ENCODE peak calls at places on chromosomes 6 and 20, in four cellular contexts. W is HepG2, B is H1, E is GM12878. K is an unnamed sample.

GRCh38 chr6:35035481-35036030 is 105.6 kb downstream of the TCP11 start:
- DNase-seq in W (no peak), B (no peak), E (no peak), K (no peak)

GRCh38 chr6:65852369-65852852 is 145.4 kb upstream of the EYS start:
- DNase-seq in W (no peak), B (no peak), E (no peak), K (no peak)

GRCh38 chr20:37417146-37417856 is 71.4 kb downstream of the SRC start:
- DNase-seq in W (no peak), B (no peak), E (no peak), K (no peak)

GRCh38 chr6:36129889-36130671 is at the start of gene MAPK13:
- DNase-seq in W (peak), B (peak), E (no peak), K (no peak)

GRCh38 chr20:56676001-56676400 is 46.9 kb downstream of the TFAP2C start:
- DNase-seq in W (no peak), B (no peak), E (no peak), K (no peak)

GRCh38 chr6:28597924-28598323 is 72.2 kb downstream of the GPX5 start:
- DNase-seq in W (peak), B (no peak), E (no peak), K (no peak)

GRCh38 chr6:84516151-84516550 is 248.2 kb downstream of the TBX18 start:
- DNase-seq in W (no peak), B (no peak), E (no peak), K (no peak)

GRCh38 chr6:63565727-63566625 is 6.3 kb upstream of the LOC128125822 start:
- DNase-seq in W (no peak), B (no peak), E (no peak), K (no peak)

GRCh38 chr20:32522775-32523612 is 62.1 kb downstream of the NOL4L start:
- DNase-seq in W (peak), B (no peak), E (no peak), K (no peak)

GRCh38 chr6:84547341-84547794 is 217.0 kb downstream of the TBX18 start:
- DNase-seq in W (no peak), B (no peak), E (peak), K (no peak)

GRCh38 chr20:1872456-1873183 is 22.6 kb upstream of the SIRPA start:
- DNase-seq in W (no peak), B (no peak), E (no peak), K (no peak)

GRCh38 chr20:41174782-41175181 is 37.4 kb downstream of the PLCG1 start:
- DNase-seq in W (no peak), B (no peak), E (no peak), K (no peak)

GRCh38 chr6:99348823-99349619 is 453 bp downstream of the FAXC start:
- DNase-seq in W (no peak), B (peak), E (no peak), K (no peak)

GRCh38 chr20:13552061-13552460 is 86.7 kb downstream of the TASP1 start:
- DNase-seq in W (no peak), B (no peak), E (no peak), K (no peak)

GRCh38 chr6:134979142-134979541 is 29.2 kb upstream of the ALDH8A1 start:
- DNase-seq in W (no peak), B (no peak), E (peak), K (no peak)

GRCh38 chr6:129793447-129793846 is 67.7 kb downstream of the TMEM244 start:
- DNase-seq in W (no peak), B (no peak), E (no peak), K (no peak)

GRCh38 chr6:143260857-143261256 is 189.6 kb downstream of the ADAT2 start:
- DNase-seq in W (no peak), B (no peak), E (no peak), K (no peak)

GRCh38 chr6:164106345-164106769 is 691.8 kb downstream of the QKI start:
- DNase-seq in W (peak), B (peak), E (no peak), K (no peak)

GRCh38 chr6:139655783-139656705 is 281.6 kb upstream of the CITED2 start:
- DNase-seq in W (peak), B (no peak), E (no peak), K (no peak)

GRCh38 chr6:28789553-28790083 is 134.2 kb downstream of the TRIM27 start:
- DNase-seq in W (peak), B (peak), E (no peak), K (no peak)

GRCh38 chr20:58569211-58570125 is 54.3 kb upstream of the APCDD1L start:
- DNase-seq in W (no peak), B (no peak), E (no peak), K (no peak)

GRCh38 chr6:87172292-87172691 is 16.9 kb downstream of the ZNF292 start:
- DNase-seq in W (no peak), B (no peak), E (no peak), K (no peak)

GRCh38 chr6:78942451-78942850 is 75.1 kb downstream of the IRAK1BP1 start:
- DNase-seq in W (no peak), B (no peak), E (no peak), K (no peak)

GRCh38 chr6:43454290-43455033 is 886 bp downstream of the DLK2 start:
- DNase-seq in W (peak), B (peak), E (no peak), K (peak)

GRCh38 chr20:5401277-5401676 is 84.5 kb upstream of the PROKR2 start:
- DNase-seq in W (no peak), B (no peak), E (no peak), K (no peak)

GRCh38 chr20:51494241-51495110 is 48.0 kb downstream of the NFATC2 start:
- DNase-seq in W (no peak), B (no peak), E (no peak), K (no peak)

GRCh38 chr6:23465912-23466311 is 660.1 kb upstream of the NRSN1 start:
- DNase-seq in W (no peak), B (no peak), E (no peak), K (no peak)

GRCh38 chr20:62003567-62004405 is 61.9 kb downstream of the TAF4 start:
- DNase-seq in W (no peak), B (no peak), E (no peak), K (no peak)

GRCh38 chr6:33787336-33787953 is 1.5 kb downstream of the LEMD2 start:
- DNase-seq in W (no peak), B (no peak), E (no peak), K (no peak)

GRCh38 chr20:4027590-4028265 is 12.4 kb upstream of the RNF24 start:
- DNase-seq in W (no peak), B (peak), E (no peak), K (no peak)

GRCh38 chr6:67496191-67496590 is 1138.9 kb upstream of the ADGRB3 start:
- DNase-seq in W (no peak), B (no peak), E (no peak), K (no peak)

GRCh38 chr6:37155394-37156312 is 14.3 kb upstream of the PIM1 start:
- DNase-seq in W (no peak), B (no peak), E (peak), K (no peak)

DNA sequence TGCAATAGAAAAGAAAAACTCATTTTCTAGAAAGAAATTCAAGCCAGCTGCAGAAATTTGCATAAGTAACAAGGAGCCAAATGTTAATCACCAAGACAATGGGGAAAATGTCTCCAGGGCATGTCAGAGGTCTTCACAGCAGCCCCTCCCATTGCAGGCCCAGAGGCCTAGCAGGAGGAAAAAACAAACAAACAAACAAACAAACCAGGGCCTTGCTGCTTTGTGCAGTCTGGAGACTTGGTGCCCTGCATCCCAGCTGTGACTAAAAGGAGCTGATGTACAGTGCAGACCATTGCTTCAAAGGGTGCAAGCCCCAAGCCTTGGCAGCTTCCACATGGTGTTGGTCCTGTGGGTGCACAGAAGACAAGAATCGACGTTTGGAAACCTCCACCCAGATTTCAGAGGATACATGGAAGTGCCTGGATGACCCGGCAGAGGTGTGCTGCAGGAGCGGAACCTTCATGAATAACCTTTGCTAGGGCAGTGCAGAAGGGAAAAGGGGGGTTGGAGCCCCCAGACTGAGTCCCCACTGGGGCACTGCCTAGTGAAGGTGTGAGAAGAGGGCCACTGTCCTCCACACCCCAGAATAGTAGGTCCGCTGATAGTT is 110.9 kb upstream of the AKAP12 start:
- DNase-seq in W (no peak), B (no peak), E (no peak), K (no peak)
- TF ChIP-seq SUZ12 in W (no peak), B (no peak), E (no peak), K (no peak)

GRCh38 chr6:152596706-152597105 is 40.5 kb downstream of the SYNE1 start:
- DNase-seq in W (no peak), B (no peak), E (no peak), K (no peak)

GRCh38 chr6:152595507-152595906 is 41.7 kb downstream of the SYNE1 start:
- DNase-seq in W (peak), B (no peak), E (no peak), K (no peak)

GRCh38 chr6:152598421-152598820 is 38.7 kb downstream of the SYNE1 start:
- DNase-seq in W (no peak), B (no peak), E (no peak), K (no peak)

GRCh38 chr6:152600022-152600421 is 37.1 kb downstream of the SYNE1 start:
- DNase-seq in W (no peak), B (no peak), E (no peak), K (no peak)

GRCh38 chr6:152598858-152599537 is 38.2 kb downstream of the SYNE1 start:
- DNase-seq in W (no peak), B (no peak), E (no peak), K (no peak)
- TF ChIP-seq YY1 in W (no peak), B (no peak), E (no peak), K (no peak)

GRCh38 chr6:4297348-4297747 is 162.0 kb upstream of the ECI2 start:
- DNase-seq in W (no peak), B (no peak), E (no peak), K (no peak)
- TF ChIP-seq SUZ12 in W (no peak), B (no peak), E (no peak), K (no peak)

GRCh38 chr20:63964412-63964811 is 5.3 kb downstream of the ZNF512B start:
- DNase-seq in W (no peak), B (no peak), E (no peak), K (no peak)

GRCh38 chr20:63968136-63968927 is 1.4 kb downstream of the ZNF512B start:
- DNase-seq in W (no peak), B (no peak), E (no peak), K (no peak)

GRCh38 chr20:63967330-63968135 is 2.2 kb downstream of the ZNF512B start:
- DNase-seq in W (no peak), B (no peak), E (no peak), K (no peak)

GRCh38 chr20:63966944-63967322 is 2.8 kb downstream of the ZNF512B start:
- DNase-seq in W (no peak), B (no peak), E (no peak), K (no peak)

DNA sequence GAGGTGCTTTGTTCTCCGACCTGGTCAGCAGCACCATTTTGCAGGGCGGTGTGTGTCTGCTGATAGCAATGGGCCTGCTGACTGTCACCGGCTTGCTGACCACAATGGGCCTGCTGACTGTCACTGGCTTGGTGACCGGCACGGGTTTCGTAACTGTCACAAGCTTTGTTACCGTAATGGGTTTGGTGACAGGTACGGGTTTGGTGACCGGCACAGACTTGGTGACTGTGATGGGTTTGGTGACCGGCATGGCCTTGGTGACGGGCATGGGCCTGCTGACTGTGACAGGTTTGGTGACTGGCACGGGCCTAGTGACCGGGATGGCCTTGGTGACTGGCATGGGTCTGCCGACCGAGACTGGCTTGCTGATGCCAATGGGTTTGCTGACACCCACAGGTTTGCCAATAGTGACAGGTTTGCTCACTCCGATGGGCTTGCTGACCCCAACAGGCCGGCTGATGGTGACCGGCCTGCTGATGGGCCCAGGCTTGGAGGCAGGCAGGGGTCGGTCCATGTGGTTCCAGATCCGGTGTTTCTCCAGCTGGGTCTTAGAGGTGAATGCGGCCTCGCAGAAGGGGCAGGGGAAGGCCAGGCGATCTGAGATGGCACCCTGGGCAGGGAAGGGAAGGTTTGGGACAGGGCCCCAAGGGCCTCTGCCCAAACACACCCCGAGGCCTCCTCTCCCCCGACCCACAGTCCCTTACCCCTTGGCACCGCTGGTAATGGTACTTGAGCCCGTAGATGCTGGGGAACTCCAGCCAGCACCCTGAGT is 3.4 kb downstream of the ZNF512B start:
- DNase-seq in W (no peak), B (no peak), E (no peak), K (no peak)
- TF ChIP-seq YY1 in W (no peak), B (no peak), E (no peak), K (no peak)

GRCh38 chr20:63098195-63098810 is 91.5 kb upstream of the BHLHE23 start:
- DNase-seq in W (no peak), B (peak), E (no peak), K (no peak)
- TF ChIP-seq SUZ12 in W (no peak), B (no peak), E (no peak), K (no peak)

DNA sequence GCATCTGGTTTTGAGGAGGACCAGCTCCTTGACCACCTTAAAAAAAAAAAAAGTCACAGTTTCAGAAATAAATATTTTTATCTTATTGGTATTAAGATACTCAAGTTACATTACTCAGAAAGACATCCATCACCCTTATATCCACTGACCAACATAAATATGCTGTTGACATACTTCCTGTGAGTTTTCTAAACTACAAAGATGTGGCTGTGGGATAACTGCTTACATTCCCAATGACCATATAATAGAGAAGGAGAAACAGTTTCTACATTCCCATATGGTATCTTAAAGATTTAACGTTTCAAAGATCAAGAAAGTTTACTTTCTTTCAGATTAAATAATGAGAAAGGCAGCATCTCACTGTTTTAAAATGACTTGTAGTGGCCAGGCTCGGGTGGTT is 46.3 kb downstream of the TP53INP2 start:
- DNase-seq in W (no peak), B (no peak), E (no peak), K (no peak)
- TF ChIP-seq YY1 in W (no peak), B (no peak), E (no peak), K (no peak)

GRCh38 chr6:6715465-6715864 is 126.9 kb downstream of the LY86 start:
- DNase-seq in W (no peak), B (no peak), E (no peak), K (no peak)

GRCh38 chr6:6721606-6722005 is 133.1 kb downstream of the LY86 start:
- DNase-seq in W (no peak), B (no peak), E (no peak), K (no peak)

GRCh38 chr6:6714498-6715360 is 126.2 kb downstream of the LY86 start:
- DNase-seq in W (no peak), B (no peak), E (no peak), K (no peak)

GRCh38 chr6:6717008-6717763 is 128.7 kb downstream of the LY86 start:
- DNase-seq in W (no peak), B (no peak), E (no peak), K (no peak)

GRCh38 chr6:6717953-6718352 is 129.4 kb downstream of the LY86 start:
- DNase-seq in W (no peak), B (no peak), E (no peak), K (no peak)
- TF ChIP-seq SUZ12 in W (no peak), B (no peak), E (no peak), K (no peak)